ENCODE peak calls at places on chromosomes 2 and 18, in eight cellular contexts. G is IMR-90, H is ovary, O is A549, J is Peyer's patch, E is tibial nerve, L is HCT116, K is body of pancreas. V is an unnamed sample.

GRCh38 chr2:181268174-181268867 is 188.9 kb upstream of the ITGA4 start:
- DNase-seq in G (no peak), H (no peak), O (no peak), J (no peak), E (no peak), L (no peak), K (no peak), V (no peak)

GRCh38 chr18:62976227-62976626 is 260.9 kb downstream of the PHLPP1 start:
- DNase-seq in G (no peak), H (no peak), O (peak; percentile 75), J (no peak), E (no peak), L (no peak), K (no peak), V (no peak)

GRCh38 chr2:179543361-179543901 is 278.8 kb upstream of the SESTD1 start:
- DNase-seq in G (peak; percentile 10), H (no peak), O (no peak), J (no peak), E (no peak), L (no peak), K (no peak), V (no peak)

GRCh38 chr2:65638438-65638837 is 206.0 kb upstream of the SPRED2 start:
- DNase-seq in G (no peak), H (no peak), O (no peak), J (no peak), E (no peak), L (no peak), K (no peak), V (no peak)

GRCh38 chr2:198097628-198098027 is 293.2 kb downstream of the PLCL1 start:
- DNase-seq in G (no peak), H (no peak), O (no peak), J (no peak), E (no peak), L (no peak), K (no peak), V (no peak)

GRCh38 chr2:199070550-199070949 is 387.2 kb downstream of the SATB2 start:
- DNase-seq in G (no peak), H (no peak), O (no peak), J (no peak), E (no peak), L (no peak), K (no peak), V (no peak)

GRCh38 chr2:228841475-228841874 is 429.6 kb downstream of the PID1 start:
- DNase-seq in G (no peak), H (no peak), O (no peak), J (no peak), E (no peak), L (no peak), K (no peak), V (no peak)

GRCh38 chr2:27264253-27264752 is 1.5 kb upstream of the SLC30A3 start:
- DNase-seq in G (no peak), H (no peak), O (no peak), J (no peak), E (no peak), L (no peak), K (no peak), V (no peak)

GRCh38 chr2:200099271-200099670 is 143.9 kb downstream of the MAIP1 start:
- DNase-seq in G (no peak), H (no peak), O (no peak), J (no peak), E (no peak), L (no peak), K (no peak), V (no peak)

GRCh38 chr2:170820647-170821630 is 4.3 kb downstream of the GAD1 start:
- DNase-seq in G (no peak), H (no peak), O (no peak), J (no peak), E (no peak), L (no peak), K (no peak), V (no peak)

GRCh38 chr2:2621855-2622254 is 290.8 kb upstream of the MYT1L start:
- DNase-seq in G (no peak), H (no peak), O (no peak), J (no peak), E (no peak), L (no peak), K (no peak), V (no peak)

GRCh38 chr18:63264871-63265270 is 54.7 kb downstream of the BCL2 start:
- DNase-seq in G (no peak), H (no peak), O (no peak), J (no peak), E (no peak), L (no peak), K (peak; percentile 16), V (no peak)

GRCh38 chr2:10764896-10765295 is 43.5 kb downstream of the ATP6V1C2 start:
- DNase-seq in G (no peak), H (peak; percentile 10), O (no peak), J (no peak), E (no peak), L (no peak), K (no peak), V (no peak)

GRCh38 chr18:24019641-24020331 is 5.2 kb downstream of the TTC39C start:
- DNase-seq in G (no peak), H (no peak), O (no peak), J (peak; percentile 77), E (no peak), L (no peak), K (no peak), V (no peak)

GRCh38 chr2:200791905-200792304 is 19.8 kb upstream of the BZW1 start:
- DNase-seq in G (no peak), H (no peak), O (no peak), J (no peak), E (no peak), L (no peak), K (no peak), V (no peak)

DNA sequence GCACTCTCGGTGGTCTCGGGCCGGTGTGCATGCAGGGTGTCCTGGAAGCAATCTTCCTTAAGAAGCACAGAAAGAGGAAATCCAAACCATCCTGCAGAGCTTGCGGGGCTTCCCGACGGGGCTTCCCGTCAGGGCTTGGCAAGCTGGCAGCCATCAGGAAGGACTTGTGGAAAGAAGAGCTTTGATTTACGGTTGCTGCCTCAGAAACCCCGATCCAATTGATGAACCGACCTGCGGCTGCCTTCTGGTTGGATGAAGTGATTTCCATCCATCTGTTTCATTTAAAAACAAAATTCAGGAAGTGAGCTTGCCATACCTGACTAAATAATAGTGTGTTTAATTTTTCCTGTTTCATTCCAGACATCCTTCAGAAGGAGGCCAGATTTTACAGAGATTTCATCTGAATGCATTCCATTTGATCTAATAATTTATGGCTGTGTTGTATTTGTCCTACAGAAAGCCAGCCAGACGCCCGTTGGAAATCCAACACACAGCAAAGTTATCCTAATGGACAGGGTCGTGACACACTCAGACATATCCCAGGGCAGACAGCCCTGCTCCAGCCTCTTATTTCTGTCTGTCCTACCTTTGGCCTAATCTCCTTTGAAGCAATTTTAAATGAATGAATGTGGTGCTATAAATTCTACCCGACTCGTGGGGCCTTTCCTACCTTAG is 141.3 kb downstream of the SEPTIN10 start:
- DNase-seq in G (no peak), H (no peak), O (no peak), J (no peak), E (no peak), L (no peak), K (no peak), V (no peak)
- H3K4me3 ChIP-seq in G (no peak overlapping the region), H (no peak overlapping the region), O (no peak overlapping the region), J (no peak overlapping the region), E (no peak overlapping the region), L (no peak overlapping the region), K (no peak overlapping the region), V (no peak overlapping the region)

GRCh38 chr18:7429831-7430230 is 137.3 kb upstream of the PTPRM start:
- DNase-seq in G (no peak), H (no peak), O (no peak), J (no peak), E (no peak), L (no peak), K (no peak), V (no peak)
- TF ChIP-seq POLR2A in G (no peak), H (no peak), O (no peak), J (no peak), E (no peak), L (no peak), K (no peak), V (no peak)

GRCh38 chr2:29014331-29014730 is 33.2 kb downstream of the TOGARAM2 start:
- DNase-seq in G (no peak), H (no peak), O (no peak), J (no peak), E (no peak), L (no peak), K (no peak), V (no peak)

GRCh38 chr2:29012211-29012681 is 31.1 kb downstream of the TOGARAM2 start:
- DNase-seq in G (no peak), H (peak; percentile 72), O (no peak), J (peak; percentile 80), E (no peak), L (no peak), K (peak; percentile 80), V (no peak)

GRCh38 chr2:29014811-29015414 is 33.8 kb downstream of the TOGARAM2 start:
- DNase-seq in G (peak; percentile 57), H (no peak), O (no peak), J (peak; percentile 88), E (peak; percentile 15), L (no peak), K (no peak), V (no peak)

GRCh38 chr2:29011650-29012060 is 30.6 kb downstream of the TOGARAM2 start:
- DNase-seq in G (no peak), H (peak; percentile 58), O (no peak), J (peak; percentile 92), E (peak; percentile 11), L (no peak), K (peak; percentile 50), V (no peak)

DNA sequence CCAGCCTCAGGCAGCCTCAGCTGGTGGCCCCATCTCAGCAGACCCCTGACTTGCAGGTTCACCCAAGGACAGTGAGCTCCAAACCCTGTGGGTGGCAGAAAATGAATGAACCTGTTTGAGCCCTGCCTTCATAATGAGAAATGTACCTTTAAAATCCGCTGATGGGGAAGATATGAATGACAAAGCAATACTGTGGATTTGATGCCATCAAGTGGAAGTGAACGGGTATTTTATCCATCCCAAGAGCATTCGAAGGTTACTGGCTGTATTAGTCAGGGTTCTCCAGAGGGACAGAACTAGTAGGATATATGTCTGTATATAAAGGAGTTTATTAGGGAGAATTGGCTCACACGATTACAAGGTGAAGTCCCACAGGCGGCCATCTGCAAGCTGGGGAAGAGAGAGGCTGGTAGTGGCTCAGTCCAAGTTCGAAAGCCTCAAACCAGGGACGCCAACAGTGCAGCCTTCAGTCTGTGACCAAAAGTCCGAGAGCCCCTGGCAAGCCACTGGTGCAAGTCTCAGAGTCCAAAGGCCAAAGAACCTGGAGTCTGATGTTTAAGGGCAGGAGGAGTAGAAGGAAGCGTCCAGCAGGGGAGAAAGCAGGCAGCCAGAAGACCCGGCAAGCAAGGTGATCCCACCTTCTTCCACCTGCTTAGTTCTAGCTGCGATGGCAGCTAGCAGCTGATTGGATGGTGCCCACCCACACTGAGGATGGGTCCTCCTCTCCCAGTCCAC is 32.1 kb downstream of the TOGARAM2 start:
- DNase-seq in G (peak; percentile 15), H (no peak), O (peak; percentile 40), J (no peak), E (no peak), L (no peak), K (no peak), V (no peak)
- H3K4me1 ChIP-seq in G (peaks cover 18% of the 10 kb centered on the region), H (peaks cover 35% of the 10 kb centered on the region), O (no peaks in the 10 kb centered on the region), J (no peaks in the 10 kb centered on the region), E (peaks cover 63% of the 10 kb centered on the region), L (no peaks in the 10 kb centered on the region), K (peaks cover 20% of the 10 kb centered on the region), V (peaks cover 14% of the 10 kb centered on the region)

DNA sequence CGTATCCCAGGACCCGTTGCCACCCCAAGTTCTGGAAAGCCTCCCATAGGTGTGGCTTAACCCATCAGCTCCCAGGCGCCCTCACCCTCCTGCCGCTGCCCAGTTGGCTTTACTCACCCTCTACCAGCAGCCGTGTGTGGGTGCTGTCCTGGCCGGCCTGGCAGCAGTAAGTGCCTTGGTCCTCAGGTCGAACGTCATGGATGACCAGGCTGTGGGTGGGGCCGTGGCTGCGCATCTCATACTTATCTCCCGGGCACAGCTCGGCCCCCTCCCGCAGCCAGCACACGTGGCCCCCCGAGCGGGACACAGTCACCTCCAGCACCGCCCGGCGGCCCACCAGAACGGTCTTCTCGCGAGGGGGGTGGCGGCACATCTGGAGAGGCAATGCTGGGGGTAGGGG is 7.6 kb downstream of the TMEM198 start:
- DNase-seq in G (peak; percentile 49), H (peak; percentile 88), O (peak; percentile 52), J (peak; percentile 59), E (no peak), L (no peak), K (no peak), V (peak; percentile 70)
- H3K4me3 ChIP-seq in G (peak overlapping the region; percentile 79), H (peak overlapping the region; percentile 70), O (peak overlapping the region; percentile 76), J (no peak overlapping the region), E (no peak overlapping the region), L (peak overlapping the region; percentile 86), K (no peak overlapping the region), V (peak overlapping the region; percentile 59)